ENCODE peak calls at places on chromosomes 16 and 17, in four cellular contexts. One of them, this sample, is unnamed.

GRCh38 chr16:1773703-1774455 is 945 bp upstream of the MRPS34 start:
- DNase-seq in IMR-90: peak
- DNase-seq in H9: no peak
- DNase-seq in mesenchymal stem cell: peak
- DNase-seq in this sample: no peak

GRCh38 chr17:80790021-80790765 is 201.4 kb upstream of the CHMP6 start:
- DNase-seq in IMR-90: no peak
- DNase-seq in H9: peak
- DNase-seq in mesenchymal stem cell: peak
- DNase-seq in this sample: no peak

GRCh38 chr17:12406623-12407228 is 259.0 kb upstream of the MYOCD start:
- DNase-seq in IMR-90: peak
- DNase-seq in H9: no peak
- DNase-seq in mesenchymal stem cell: peak
- DNase-seq in this sample: no peak

GRCh38 chr16:75305364-75306101 is 54.1 kb upstream of the BCAR1 start:
- DNase-seq in IMR-90: peak
- DNase-seq in H9: no peak
- DNase-seq in mesenchymal stem cell: peak
- DNase-seq in this sample: no peak

GRCh38 chr17:21742326-21742725 is 50.0 kb downstream of the KCNJ18 start:
- DNase-seq in IMR-90: no peak
- DNase-seq in H9: no peak
- DNase-seq in mesenchymal stem cell: no peak
- DNase-seq in this sample: no peak

GRCh38 chr16:73717266-73718057 is 579.2 kb upstream of the PSMD7 start:
- DNase-seq in IMR-90: no peak
- DNase-seq in H9: no peak
- DNase-seq in mesenchymal stem cell: no peak
- DNase-seq in this sample: no peak

GRCh38 chr16:65743558-65743957 is 621.7 kb upstream of the CDH11 start:
- DNase-seq in IMR-90: no peak
- DNase-seq in H9: no peak
- DNase-seq in mesenchymal stem cell: no peak
- DNase-seq in this sample: no peak

GRCh38 chr17:42274812-42275526 is 1.2 kb downstream of the STAT5B start:
- DNase-seq in IMR-90: no peak
- DNase-seq in H9: no peak
- DNase-seq in mesenchymal stem cell: no peak
- DNase-seq in this sample: no peak

GRCh38 chr16:85607796-85608514 is 5.2 kb upstream of the GSE1 start:
- DNase-seq in IMR-90: no peak
- DNase-seq in H9: no peak
- DNase-seq in mesenchymal stem cell: no peak
- DNase-seq in this sample: no peak

GRCh38 chr17:17783121-17783824 is 53.5 kb downstream of the SREBF1 start:
- DNase-seq in IMR-90: no peak
- DNase-seq in H9: peak
- DNase-seq in mesenchymal stem cell: peak
- DNase-seq in this sample: peak

GRCh38 chr16:55072976-55073375 is 142.3 kb downstream of the IRX5 start:
- DNase-seq in IMR-90: no peak
- DNase-seq in H9: no peak
- DNase-seq in mesenchymal stem cell: no peak
- DNase-seq in this sample: no peak

GRCh38 chr16:9661336-9661735 is 520.9 kb downstream of the GRIN2A start:
- DNase-seq in IMR-90: no peak
- DNase-seq in H9: no peak
- DNase-seq in mesenchymal stem cell: no peak
- DNase-seq in this sample: no peak

GRCh38 chr17:76951375-76951905 is 83.2 kb downstream of the MGAT5B start:
- DNase-seq in IMR-90: no peak
- DNase-seq in H9: no peak
- DNase-seq in mesenchymal stem cell: no peak
- DNase-seq in this sample: no peak

GRCh38 chr17:46895171-46895570 is 27.8 kb upstream of the GOSR2 start:
- DNase-seq in IMR-90: no peak
- DNase-seq in H9: no peak
- DNase-seq in mesenchymal stem cell: no peak
- DNase-seq in this sample: no peak

GRCh38 chr17:63276376-63276775 is 169.7 kb downstream of the CYB561 start:
- DNase-seq in IMR-90: no peak
- DNase-seq in H9: no peak
- DNase-seq in mesenchymal stem cell: no peak
- DNase-seq in this sample: no peak
- H3K9ac ChIP-seq in IMR-90: no peak
- H3K9ac ChIP-seq in H9: no peak
- H3K9ac ChIP-seq in mesenchymal stem cell: peak
- H3K9ac ChIP-seq in this sample: no peak

GRCh38 chr16:89002851-89003830 is 26.1 kb upstream of the CBFA2T3 start:
- DNase-seq in IMR-90: no peak
- DNase-seq in H9: no peak
- DNase-seq in mesenchymal stem cell: no peak
- DNase-seq in this sample: no peak

GRCh38 chr16:89006036-89006752 is 29.2 kb upstream of the CBFA2T3 start:
- DNase-seq in IMR-90: no peak
- DNase-seq in H9: no peak
- DNase-seq in mesenchymal stem cell: no peak
- DNase-seq in this sample: no peak

GRCh38 chr16:89003831-89004208 is 26.8 kb upstream of the CBFA2T3 start:
- DNase-seq in IMR-90: no peak
- DNase-seq in H9: no peak
- DNase-seq in mesenchymal stem cell: no peak
- DNase-seq in this sample: no peak

GRCh38 chr16:89005201-89006035 is 28.4 kb upstream of the CBFA2T3 start:
- DNase-seq in IMR-90: no peak
- DNase-seq in H9: no peak
- DNase-seq in mesenchymal stem cell: no peak
- DNase-seq in this sample: no peak

DNA sequence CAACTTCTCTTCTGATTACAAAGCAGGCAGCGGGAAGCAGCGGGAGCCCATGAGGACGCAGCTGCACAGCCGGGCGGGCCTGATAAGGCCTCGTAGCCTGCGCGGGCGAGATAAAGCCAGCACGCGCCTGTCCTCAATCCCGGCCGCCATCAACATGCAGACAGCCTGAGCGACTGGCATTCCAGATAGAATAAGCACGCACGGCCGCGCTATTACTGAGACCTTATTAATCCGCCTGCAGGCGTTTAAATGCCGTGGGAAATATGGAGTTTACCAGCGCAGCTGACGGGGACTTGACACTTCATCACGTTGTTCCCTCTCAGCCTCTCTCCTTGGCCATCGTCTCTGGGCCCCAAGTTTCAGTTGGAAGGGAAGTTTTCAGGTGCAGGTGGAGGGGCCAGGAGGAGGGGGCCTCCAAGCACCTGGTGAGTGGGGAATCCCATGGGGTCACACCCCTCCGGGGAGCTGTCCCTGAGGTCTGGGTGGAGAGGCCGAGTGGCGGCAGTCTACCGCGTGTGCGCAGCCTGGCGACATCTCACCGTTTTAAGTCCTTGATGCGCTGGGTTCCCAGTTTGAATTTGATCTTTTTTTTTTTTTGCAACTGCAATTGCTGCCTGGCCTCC is 27.3 kb upstream of the CBFA2T3 start:
- DNase-seq in IMR-90: no peak
- DNase-seq in H9: no peak
- DNase-seq in mesenchymal stem cell: no peak
- DNase-seq in this sample: no peak
- H3K4me2 ChIP-seq in IMR-90: no peak
- H3K4me2 ChIP-seq in H9: no peak
- H3K4me2 ChIP-seq in mesenchymal stem cell: no peak
- H3K4me2 ChIP-seq in this sample: no peak

GRCh38 chr17:181213-182163 is at the start of gene DOC2B:
- DNase-seq in IMR-90: peak
- DNase-seq in H9: peak
- DNase-seq in mesenchymal stem cell: peak
- DNase-seq in this sample: peak
- H3K23ac ChIP-seq in IMR-90: no peak
- H3K23ac ChIP-seq in H9: no peak
- H3K23ac ChIP-seq in mesenchymal stem cell: no peak
- H3K23ac ChIP-seq in this sample: peak

GRCh38 chr17:44385287-44386181 is 3.9 kb downstream of the ITGA2B start:
- DNase-seq in IMR-90: peak
- DNase-seq in H9: peak
- DNase-seq in mesenchymal stem cell: peak
- DNase-seq in this sample: peak
- H3K9ac ChIP-seq in IMR-90: peak
- H3K9ac ChIP-seq in H9: no peak
- H3K9ac ChIP-seq in mesenchymal stem cell: peak
- H3K9ac ChIP-seq in this sample: peak

GRCh38 chr17:68498479-68499326 is 13.5 kb upstream of the PRKAR1A start:
- DNase-seq in IMR-90: no peak
- DNase-seq in H9: no peak
- DNase-seq in mesenchymal stem cell: no peak
- DNase-seq in this sample: no peak

GRCh38 chr17:68495081-68495480 is 17.1 kb upstream of the PRKAR1A start:
- DNase-seq in IMR-90: no peak
- DNase-seq in H9: no peak
- DNase-seq in mesenchymal stem cell: no peak
- DNase-seq in this sample: no peak

GRCh38 chr17:68497885-68498319 is 14.3 kb upstream of the PRKAR1A start:
- DNase-seq in IMR-90: no peak
- DNase-seq in H9: no peak
- DNase-seq in mesenchymal stem cell: no peak
- DNase-seq in this sample: no peak

GRCh38 chr17:68501074-68501473 is 11.2 kb upstream of the PRKAR1A start:
- DNase-seq in IMR-90: no peak
- DNase-seq in H9: no peak
- DNase-seq in mesenchymal stem cell: no peak
- DNase-seq in this sample: no peak

DNA sequence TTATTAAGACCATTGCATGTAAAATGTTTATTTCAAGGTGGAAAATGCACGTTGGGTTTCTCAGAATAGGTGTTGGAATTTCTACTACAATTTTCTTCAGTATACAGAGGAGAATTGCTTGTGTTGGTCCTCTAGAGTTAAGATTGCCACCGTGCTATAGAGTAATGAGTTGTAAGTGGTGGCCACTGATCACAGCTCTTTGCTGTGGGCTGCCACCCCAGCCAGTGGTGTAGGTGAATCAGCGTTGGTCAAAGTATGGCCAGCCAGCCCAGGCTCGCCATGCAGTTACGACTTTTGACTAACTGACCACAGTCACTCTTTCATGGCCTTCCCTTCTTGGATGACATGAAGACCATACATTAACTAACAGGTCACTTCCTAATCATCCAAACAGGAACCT is 12.6 kb upstream of the PRKAR1A start:
- DNase-seq in IMR-90: no peak
- DNase-seq in H9: no peak
- DNase-seq in mesenchymal stem cell: no peak
- DNase-seq in this sample: no peak
- H3K4me2 ChIP-seq in IMR-90: no peak
- H3K4me2 ChIP-seq in H9: no peak
- H3K4me2 ChIP-seq in mesenchymal stem cell: no peak
- H3K4me2 ChIP-seq in this sample: no peak

This sample was measured in neuronal stem cell.